ENCODE peak calls at places on chromosomes 12 and 14, in eight cellular contexts. O, I, C, W, B, Z, Q and V are unnamed samples.

GRCh38 chr14:66038214-66038977 is 447.8 kb upstream of the CCDC196 start:
- DNase-seq in Q (peak; percentile 16), C (no peak), B (no peak), W (no peak), I (no peak), Z (peak; percentile 37), O (peak; percentile 14), V (no peak)

GRCh38 chr12:13171921-13172859 is 24.3 kb upstream of the EMP1 start:
- DNase-seq in O (peak; percentile 69), Z (no peak), I (no peak), B (no peak), C (no peak), W (peak; percentile 19), Q (no peak), V (no peak)

GRCh38 chr14:28751467-28752058 is 15.0 kb upstream of the FOXG1 start:
- DNase-seq in O (peak; percentile 59), Z (peak; percentile 73), C (peak; percentile 70), W (peak; percentile 3), B (no peak), I (no peak), Q (peak; percentile 24), V (no peak)

GRCh38 chr12:53929527-53929926 is 9.1 kb upstream of the HOXC13 start:
- DNase-seq in Q (no peak), B (no peak), W (no peak), C (no peak), Z (no peak), O (no peak), I (no peak), V (no peak)

GRCh38 chr14:22552001-22552826 is 36.8 kb downstream of the DAD1 start:
- DNase-seq in Q (no peak), I (no peak), Z (no peak), B (no peak), O (no peak), C (no peak), W (no peak), V (peak; percentile 21)

GRCh38 chr12:13066459-13066858 is 22.3 kb downstream of the FAM234B start:
- DNase-seq in O (no peak), Z (no peak), W (no peak), C (no peak), Q (no peak), B (no peak), I (no peak), V (no peak)

GRCh38 chr14:23114669-23115491 is 4.2 kb downstream of the CEBPE start:
- DNase-seq in B (no peak), Z (no peak), W (no peak), O (peak; percentile 98), I (no peak), C (peak; percentile 96), Q (peak; percentile 93), V (peak; percentile 98)

GRCh38 chr12:39605501-39605900 is 14.1 kb downstream of the ABCD2 start:
- DNase-seq in I (no peak), O (peak; percentile 74), B (no peak), C (peak; percentile 72), Z (no peak), Q (peak; percentile 7), W (no peak), V (no peak)

GRCh38 chr12:48351022-48351708 is 446 bp upstream of the ZNF641 start:
- DNase-seq in Z (peak; percentile 83), I (peak; percentile 89), Q (peak; percentile 66), O (peak; percentile 74), B (peak; percentile 79), C (peak; percentile 66), W (no peak), V (peak; percentile 92)

GRCh38 chr14:74018704-74019407 is at the start of the genes BBOF1 and ENTPD5:
- DNase-seq in C (peak; percentile 82), W (peak; percentile 16), O (peak; percentile 86), Z (peak; percentile 90), Q (peak; percentile 63), I (peak; percentile 91), B (peak; percentile 88), V (peak; percentile 99)

GRCh38 chr14:74019743-74020142 is 594 bp downstream of the BBOF1 start:
- DNase-seq in Z (no peak), O (peak; percentile 76), W (no peak), B (no peak), I (no peak), Q (peak; percentile 60), C (peak; percentile 63), V (peak; percentile 85)

GRCh38 chr14:74015965-74016364 is 3.1 kb downstream of the ENTPD5 start:
- DNase-seq in W (no peak), I (no peak), Z (no peak), Q (no peak), C (no peak), B (no peak), O (no peak), V (peak; percentile 39)

GRCh38 chr14:74019408-74019714 is 212 bp downstream of the BBOF1 start:
- DNase-seq in C (no peak), I (no peak), O (no peak), B (no peak), Z (no peak), Q (no peak), W (no peak), V (no peak)

GRCh38 chr14:74018029-74018703 is 922 bp downstream of the ENTPD5 start:
- DNase-seq in B (no peak), W (no peak), O (peak; percentile 89), C (peak; percentile 80), Q (no peak), I (no peak), Z (no peak), V (peak; percentile 89)
- TF ChIP-seq CTCF in B (no peak), W (no peak), O (no peak), C (no peak), Q (no peak), I (no peak), Z (no peak), V (no peak)

DNA sequence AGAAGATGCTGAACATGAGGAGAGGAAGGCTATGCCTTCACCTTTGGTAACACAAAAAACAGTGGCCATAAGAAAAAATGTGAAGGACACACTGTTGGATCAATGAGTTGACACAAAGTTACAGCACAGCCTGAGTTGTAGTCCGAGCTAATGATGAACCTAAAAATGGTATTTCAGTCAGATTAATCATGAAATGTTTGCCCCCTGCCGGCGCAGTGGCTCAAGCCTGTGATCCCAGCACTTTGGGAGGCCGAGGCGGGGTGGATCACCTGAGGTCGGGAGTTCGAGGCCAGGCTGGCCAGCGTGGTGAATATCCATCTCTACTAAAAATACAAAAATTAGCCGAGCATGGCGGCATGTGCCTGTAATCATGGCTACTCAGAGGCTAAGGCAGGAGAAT is 1.3 kb upstream of the CAPRIN2 start:
- DNase-seq in Z (peak; percentile 53), C (no peak), B (no peak), Q (no peak), O (no peak), W (no peak), I (peak; percentile 36), V (no peak)
- H3K4me3 ChIP-seq in Z (no peak overlapping the region), C (no peak overlapping the region), B (no peak overlapping the region), Q (no peak overlapping the region), O (no peak overlapping the region), W (no peak overlapping the region), I (no peak overlapping the region), V (no peak overlapping the region)

GRCh38 chr12:115088328-115088994 is 404.5 kb upstream of the TBX3 start:
- DNase-seq in O (no peak), B (peak; percentile 22), Q (no peak), W (no peak), C (no peak), Z (peak; percentile 84), I (no peak), V (no peak)
- TF ChIP-seq CTCF in O (no peak), B (no peak), Q (no peak), W (no peak), C (no peak), Z (peak; percentile 6), I (no peak), V (no peak)

GRCh38 chr12:124385219-124385969 is 90.5 kb downstream of the RFLNA start:
- DNase-seq in B (no peak), W (no peak), I (no peak), C (peak; percentile 90), Q (peak; percentile 86), Z (no peak), O (peak; percentile 93), V (peak; percentile 95)
- H3K4me3 ChIP-seq in B (peak overlapping the region; percentile 79), W (no peak overlapping the region), I (no peak overlapping the region), C (no peak overlapping the region), Q (peak overlapping the region; percentile 95), Z (no peak overlapping the region), O (no peak overlapping the region), V (peak overlapping the region; percentile 35)

GRCh38 chr12:18057051-18057450 is 32.9 kb downstream of the RERGL start:
- DNase-seq in Q (no peak), W (no peak), Z (no peak), C (no peak), B (no peak), I (no peak), O (no peak), V (no peak)

DNA sequence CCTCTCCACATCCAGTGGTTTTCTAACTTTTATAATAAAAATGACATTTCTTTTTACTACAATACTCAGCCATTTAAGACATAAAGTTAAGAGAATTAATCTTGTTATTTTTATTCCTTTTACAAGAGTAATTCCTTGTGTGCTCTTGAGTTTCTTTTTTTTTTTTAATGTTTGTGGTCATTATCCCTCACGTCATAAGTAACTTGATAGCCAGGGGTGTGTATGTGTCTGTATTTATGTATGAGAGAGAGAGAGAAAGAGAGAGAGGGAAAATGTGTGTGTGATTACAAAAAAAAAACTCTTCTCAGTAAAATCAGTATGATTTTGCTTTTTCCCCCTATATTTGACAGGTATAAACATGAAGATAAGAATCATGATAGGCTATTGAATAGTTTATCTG is 35.1 kb downstream of the RERGL start:
- DNase-seq in B (no peak), C (no peak), Z (no peak), I (no peak), O (no peak), W (no peak), Q (no peak), V (no peak)
- TF ChIP-seq CTCF in B (no peak), C (no peak), Z (no peak), I (no peak), O (no peak), W (no peak), Q (no peak), V (no peak)

GRCh38 chr12:21418403-21418802 is 19.1 kb upstream of the PYROXD1 start:
- DNase-seq in O (no peak), W (no peak), Z (no peak), B (no peak), C (no peak), Q (peak; percentile 20), I (no peak), V (no peak)
- H3K4me3 ChIP-seq in O (no peak overlapping the region), W (no peak overlapping the region), Z (no peak overlapping the region), B (no peak overlapping the region), C (no peak overlapping the region), Q (no peak overlapping the region), I (no peak overlapping the region), V (no peak overlapping the region)

DNA sequence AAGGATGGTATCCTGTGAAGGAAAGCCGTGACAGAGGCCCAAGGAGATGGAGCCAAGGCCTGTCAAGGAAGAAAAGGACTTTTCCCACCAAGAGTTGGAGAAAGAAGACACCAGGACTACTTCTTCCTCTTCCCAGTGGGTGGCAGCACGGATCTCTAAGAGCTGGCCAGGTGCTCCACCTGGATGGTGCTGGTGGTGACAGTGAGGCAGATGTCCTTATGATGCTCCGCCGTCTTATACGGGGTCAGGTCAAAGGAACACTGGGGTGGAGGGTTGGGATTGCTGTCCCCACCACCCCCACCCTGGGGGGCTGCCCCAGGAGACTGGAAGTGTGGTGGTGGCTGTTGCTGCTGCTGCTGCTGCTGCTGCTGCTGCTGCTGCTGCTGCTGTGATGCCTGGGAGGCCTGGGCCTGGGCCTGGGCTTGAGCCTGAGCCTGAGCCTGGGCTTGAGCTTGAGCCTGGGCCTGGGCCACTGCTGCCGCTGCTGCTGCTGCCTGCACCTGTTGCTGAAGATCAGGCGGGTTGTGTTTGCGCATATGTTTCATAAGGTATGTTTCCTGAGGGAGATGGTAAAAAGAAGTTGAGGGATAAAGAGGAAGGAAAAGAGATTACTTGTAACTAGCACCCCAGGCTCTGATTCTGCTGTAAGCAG is 4.8 kb upstream of the ING4 start:
- DNase-seq in W (no peak), Q (no peak), Z (no peak), I (no peak), C (no peak), B (no peak), O (no peak), V (peak; percentile 52)
- TF ChIP-seq CTCF in W (peak; percentile 49), Q (peak; percentile 36), Z (no peak), I (no peak), C (no peak), B (no peak), O (no peak), V (no peak)